ENCODE peak calls at places on chromosomes 5 and 9, in seven cellular contexts. W is neuronal stem cell, V is fibroblast of lung, J is esophagus squamous epithelium, B is cardiac muscle cell, H is aorta, Z is HCT116. S is an unnamed sample. For H3K9me3 and H3K36me3, the result is how much of the 10 kb centered on the place peaks cover.

GRCh38 chr9:36874261-36874660 is 159.8 kb downstream of the PAX5 start:
- DNase-seq in H (peak), Z (no peak), B (no peak), J (no peak), V (no peak), W (no peak), S (no peak)

GRCh38 chr5:160064441-160064840 is 54.8 kb downstream of the PWWP2A start:
- DNase-seq in V (no peak), H (no peak), W (no peak), J (no peak), Z (no peak), B (no peak), S (no peak)

GRCh38 chr5:140497897-140498296 is 49.6 kb upstream of the EIF4EBP3 start:
- DNase-seq in Z (no peak), B (no peak), J (no peak), V (no peak), H (no peak), W (no peak), S (no peak)

GRCh38 chr5:33828611-33829286 is 63.0 kb downstream of the ADAMTS12 start:
- DNase-seq in B (no peak), J (no peak), H (no peak), V (peak), Z (no peak), W (no peak), S (no peak)

GRCh38 chr9:127608104-127608966 is 3.7 kb upstream of the STXBP1 start:
- DNase-seq in W (peak), J (no peak), Z (peak), B (peak), V (peak), H (peak), S (no peak)

GRCh38 chr9:133597316-133597957 is 11.8 kb downstream of the FAM163B start:
- DNase-seq in V (no peak), B (peak), W (no peak), J (no peak), Z (peak), H (no peak), S (no peak)

GRCh38 chr9:27337833-27338526 is 41.0 kb upstream of the EQTN start:
- DNase-seq in V (no peak), J (no peak), Z (no peak), H (peak), B (no peak), W (no peak), S (no peak)

GRCh38 chr5:177595991-177596774 is 3.7 kb upstream of the B4GALT7 start:
- DNase-seq in Z (no peak), B (no peak), J (no peak), H (no peak), W (no peak), V (no peak), S (no peak)

GRCh38 chr9:30673132-30673531 is 1711.3 kb upstream of the ACO1 start:
- DNase-seq in H (no peak), V (peak), W (no peak), B (no peak), J (no peak), Z (no peak), S (no peak)

GRCh38 chr9:109441296-109441695 is 56.8 kb downstream of the PTPN3 start:
- DNase-seq in Z (no peak), W (no peak), B (no peak), V (no peak), H (no peak), J (no peak), S (no peak)

GRCh38 chr5:131848662-131849061 is 51.8 kb upstream of the FNIP1 start:
- DNase-seq in Z (no peak), W (no peak), V (no peak), J (no peak), B (no peak), H (no peak), S (no peak)
- H3K4me3 ChIP-seq in Z (no peak), W (no peak), V (no peak), J (no peak), B (no peak), H (no peak), S (no peak)

GRCh38 chr9:89010056-89010455 is 18.8 kb downstream of the S1PR3 start:
- DNase-seq in H (no peak), W (no peak), J (no peak), Z (no peak), B (no peak), V (peak), S (no peak)
- H3K9me3 ChIP-seq in H (under half), W (under half), J (under half), Z (under half), B (under half), V (under half), S (under half)

GRCh38 chr9:135812961-135813360 is 94.4 kb downstream of the CAMSAP1 start:
- DNase-seq in J (no peak), V (no peak), W (no peak), Z (no peak), H (no peak), B (no peak), S (no peak)

GRCh38 chr9:135811796-135812195 is 95.5 kb downstream of the CAMSAP1 start:
- DNase-seq in Z (no peak), B (peak), J (no peak), V (no peak), W (no peak), H (no peak), S (no peak)

GRCh38 chr9:135809166-135809565 is 98.2 kb downstream of the CAMSAP1 start:
- DNase-seq in V (peak), W (no peak), J (no peak), B (peak), H (no peak), Z (no peak), S (no peak)

GRCh38 chr9:135813671-135814290 is 93.6 kb downstream of the CAMSAP1 start:
- DNase-seq in J (no peak), Z (no peak), W (no peak), H (no peak), V (no peak), B (no peak), S (no peak)

DNA sequence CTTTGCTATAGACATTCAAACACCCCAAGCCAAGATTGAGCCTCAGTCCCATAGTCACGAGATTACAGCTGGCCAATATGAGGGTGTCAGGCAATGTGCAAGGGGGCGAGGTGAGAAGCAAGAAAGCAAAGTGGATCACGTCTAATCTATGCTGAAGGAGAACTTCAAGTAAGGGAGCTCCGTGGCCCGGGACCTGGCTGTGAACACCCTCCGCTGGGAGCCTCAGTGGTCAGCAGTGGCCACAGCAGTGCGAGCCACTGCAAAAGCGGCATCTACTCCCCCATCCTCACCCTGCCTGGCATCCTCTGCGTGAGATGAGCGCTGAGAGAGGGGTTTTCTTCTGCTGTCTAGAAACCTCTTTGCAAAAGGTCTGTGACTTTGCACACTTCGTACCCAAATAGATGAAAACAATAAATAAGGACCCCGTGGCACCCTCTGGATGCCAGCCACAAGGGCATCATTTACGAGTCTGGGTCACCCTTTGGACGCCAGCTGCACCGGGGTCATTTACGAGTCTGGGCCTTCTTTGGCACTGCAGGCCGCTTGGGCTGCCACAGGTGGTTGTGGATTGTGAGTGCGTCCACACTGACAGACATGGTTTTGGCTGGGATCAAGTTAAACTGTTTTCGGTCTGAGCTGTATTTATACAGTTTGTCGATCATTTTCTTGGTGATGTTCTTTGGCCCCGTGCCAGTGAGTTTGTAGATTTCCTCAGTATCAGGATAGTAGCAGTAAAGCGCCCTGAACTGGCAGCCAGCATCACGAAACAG is 96.4 kb downstream of the CAMSAP1 start:
- DNase-seq in V (no peak), B (no peak), J (no peak), W (no peak), Z (no peak), H (no peak), S (no peak)
- H3K36me3 ChIP-seq in V (under half), B (under half), J (under half), W (half or more), Z (under half), H (under half), S (under half)

DNA sequence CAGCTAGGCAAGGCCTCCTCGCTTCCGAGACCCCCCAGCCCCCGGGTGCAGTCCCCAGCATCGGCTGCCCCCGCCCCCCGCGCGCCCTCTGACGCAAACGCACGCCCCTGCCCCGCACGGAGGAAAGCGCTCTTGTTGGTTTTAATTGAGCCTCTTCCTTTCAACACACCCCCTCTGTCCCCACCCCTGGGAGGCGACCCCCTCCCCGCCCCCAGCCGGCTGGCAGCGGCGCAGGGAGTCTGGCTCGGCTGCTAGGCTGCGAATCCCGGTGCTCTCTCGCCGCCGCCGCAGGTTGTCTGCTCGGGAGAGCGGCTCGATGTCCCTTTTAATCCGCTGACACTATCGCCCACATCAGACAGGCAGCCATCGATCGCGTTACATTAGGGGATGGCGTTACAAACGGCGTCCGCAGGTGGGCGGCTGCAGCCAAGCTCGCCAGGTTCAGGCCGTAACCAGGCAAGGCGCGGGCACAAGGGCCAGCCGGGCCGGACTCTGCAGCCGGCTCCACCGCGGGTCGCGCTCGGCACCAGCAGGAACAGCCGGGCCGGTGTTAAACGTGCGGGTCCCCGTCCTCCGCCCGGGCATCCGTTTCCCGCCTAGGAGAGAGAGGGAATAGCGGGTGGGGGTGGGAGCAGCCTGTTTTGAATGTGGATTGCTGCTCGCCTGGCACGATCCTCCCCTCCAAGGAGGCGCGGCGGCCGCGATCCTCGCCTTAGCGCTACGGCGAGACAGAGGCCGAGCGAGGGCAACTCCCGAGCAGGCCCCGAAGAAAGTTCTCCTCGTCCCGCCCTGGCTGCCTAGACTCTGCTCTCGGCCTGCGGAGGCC is 1.2 kb downstream of the NR2F1-AS1 start:
- DNase-seq in Z (no peak), J (no peak), W (no peak), B (peak), H (peak), V (peak), S (no peak)
- H3K4me3 ChIP-seq in Z (peak), J (peak), W (peak), B (peak), H (peak), V (peak), S (peak)

DNA sequence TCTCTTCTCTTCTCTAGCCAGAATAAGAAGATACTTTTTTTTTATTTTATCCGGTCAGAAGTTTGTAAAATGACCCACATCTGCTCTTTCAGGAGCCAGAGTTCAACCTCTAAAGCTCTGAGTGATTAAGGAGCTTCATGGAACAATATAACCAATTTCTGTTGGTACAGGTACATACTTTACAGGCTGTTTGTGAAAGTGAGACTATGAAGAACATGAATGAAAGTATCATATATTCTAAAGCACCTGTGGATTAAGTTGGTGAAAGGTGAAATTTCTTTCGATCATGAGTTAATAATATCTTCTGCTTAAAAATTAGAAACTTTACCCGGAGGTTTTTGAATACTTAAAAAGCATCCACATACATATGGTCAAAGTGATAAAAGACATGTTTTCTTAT is 65.2 kb downstream of the DMRT2 start:
- DNase-seq in J (no peak), B (no peak), H (no peak), V (no peak), Z (no peak), W (no peak), S (no peak)
- H3K9me3 ChIP-seq in J (under half), B (under half), H (under half), V (under half), Z (under half), W (under half), S (under half)

S was measured in iPS DF 6.9.